ENCODE peak calls at places on chromosomes 6 and 20, in ten cellular contexts. T is uterus, G is endothelial cell of umbilical vein, U is lung, A is heart left ventricle, W is cardiac muscle cell, O is ovary, Z is right cardiac atrium, Y is psoas muscle, K is right atrium auricular region. S is an unnamed sample. For H3K4me1, the result is how much of the 10 kb centered on the place peaks cover.

GRCh38 chr6:5592911-5593519 is 331.7 kb downstream of the FARS2 start:
- DNase-seq in T (no peak), G (no peak), U (no peak), A (no peak), W (no peak), O (no peak), Z (no peak), Y (no peak), K (no peak), S (no peak)

GRCh38 chr6:125858427-125859320 is 67.9 kb downstream of the NCOA7 start:
- DNase-seq in T (peak), G (peak), U (peak), A (peak), W (peak), O (no peak), Z (peak), Y (no peak), K (no peak), S (no peak)

GRCh38 chr6:137076277-137077068 is 31.7 kb upstream of the IL20RA start:
- DNase-seq in T (peak), G (peak), U (peak), A (peak), W (peak), O (peak), Z (peak), Y (peak), K (peak), S (no peak)

GRCh38 chr20:10563935-10564492 is 109.8 kb downstream of the JAG1 start:
- DNase-seq in T (no peak), G (no peak), U (no peak), A (no peak), W (no peak), O (no peak), Z (no peak), Y (no peak), K (no peak), S (no peak)

GRCh38 chr6:3648724-3649123 is 102.8 kb downstream of the PXDC1 start:
- DNase-seq in T (no peak), G (no peak), U (no peak), A (no peak), W (no peak), O (no peak), Z (no peak), Y (no peak), K (no peak), S (no peak)

GRCh38 chr6:11710221-11710836 is 68.3 kb downstream of the ADTRP start:
- DNase-seq in T (no peak), G (peak), U (no peak), A (no peak), W (no peak), O (no peak), Z (no peak), Y (no peak), K (no peak), S (no peak)

GRCh38 chr6:37516076-37516919 is 16.6 kb upstream of the CCDC167 start:
- DNase-seq in T (no peak), G (no peak), U (peak), A (peak), W (no peak), O (no peak), Z (no peak), Y (no peak), K (no peak), S (no peak)

GRCh38 chr6:155248021-155249001 is 15.5 kb upstream of the CLDN20 start:
- DNase-seq in T (peak), G (peak), U (peak), A (peak), W (peak), O (peak), Z (no peak), Y (no peak), K (no peak), S (peak)

GRCh38 chr6:86010915-86011786 is 368.5 kb upstream of the SYNCRIP start:
- DNase-seq in T (no peak), G (no peak), U (peak), A (no peak), W (no peak), O (no peak), Z (no peak), Y (no peak), K (no peak), S (no peak)

GRCh38 chr6:15623282-15624116 is 39.3 kb downstream of the DTNBP1 start:
- DNase-seq in T (no peak), G (peak), U (no peak), A (no peak), W (peak), O (peak), Z (no peak), Y (no peak), K (no peak), S (no peak)

GRCh38 chr20:4898282-4898681 is 103.0 kb downstream of the SLC23A2 start:
- DNase-seq in T (no peak), G (peak), U (peak), A (peak), W (peak), O (peak), Z (peak), Y (peak), K (no peak), S (no peak)

GRCh38 chr6:5135783-5136376 is 50.7 kb downstream of the PPP1R3G start:
- DNase-seq in T (no peak), G (peak), U (no peak), A (no peak), W (peak), O (no peak), Z (no peak), Y (no peak), K (no peak), S (no peak)

GRCh38 chr20:10747019-10747418 is 73.2 kb upstream of the JAG1 start:
- DNase-seq in T (no peak), G (no peak), U (no peak), A (peak), W (no peak), O (no peak), Z (no peak), Y (no peak), K (no peak), S (no peak)

GRCh38 chr6:6913346-6913745 is 194.4 kb upstream of the RREB1 start:
- DNase-seq in T (no peak), G (no peak), U (no peak), A (no peak), W (no peak), O (no peak), Z (no peak), Y (no peak), K (no peak), S (no peak)

GRCh38 chr6:37554480-37554819 is 54.8 kb upstream of the CCDC167 start:
- DNase-seq in T (no peak), G (no peak), U (no peak), A (no peak), W (no peak), O (no peak), Z (no peak), Y (no peak), K (no peak), S (no peak)

GRCh38 chr6:71482742-71483141 is 194.1 kb downstream of the OGFRL1 start:
- DNase-seq in T (no peak), G (peak), U (no peak), A (no peak), W (peak), O (no peak), Z (no peak), Y (no peak), K (no peak), S (no peak)

GRCh38 chr20:33531047-33531877 is 41.4 kb downstream of the CBFA2T2 start:
- DNase-seq in T (no peak), G (no peak), U (no peak), A (no peak), W (peak), O (no peak), Z (no peak), Y (no peak), K (no peak), S (no peak)

GRCh38 chr6:117728626-117729025 is 53.4 kb downstream of the NUS1 start:
- DNase-seq in T (no peak), G (no peak), U (no peak), A (no peak), W (no peak), O (no peak), Z (no peak), Y (no peak), K (no peak), S (no peak)

GRCh38 chr6:162736933-162737332 is 9.2 kb downstream of the PACRG start:
- DNase-seq in T (no peak), G (no peak), U (no peak), A (no peak), W (no peak), O (no peak), Z (no peak), Y (no peak), K (no peak), S (no peak)

GRCh38 chr20:5141615-5142014 is 14.8 kb downstream of the CDS2 start:
- DNase-seq in T (no peak), G (no peak), U (no peak), A (no peak), W (no peak), O (no peak), Z (no peak), Y (no peak), K (no peak), S (no peak)

GRCh38 chr6:31826793-31827285 is 699 bp upstream of the HSPA1B start:
- DNase-seq in T (peak), G (no peak), U (peak), A (peak), W (peak), O (peak), Z (peak), Y (peak), K (peak), S (no peak)

GRCh38 chr6:124203812-124204167 is 400.1 kb downstream of the NKAIN2 start:
- DNase-seq in T (no peak), G (no peak), U (no peak), A (no peak), W (peak), O (no peak), Z (no peak), Y (no peak), K (no peak), S (no peak)

GRCh38 chr6:133977983-133978895 is 25.2 kb downstream of the TBPL1 start:
- DNase-seq in T (no peak), G (peak), U (no peak), A (no peak), W (peak), O (no peak), Z (no peak), Y (no peak), K (no peak), S (no peak)

GRCh38 chr20:18360601-18361000 is 72.3 kb downstream of the ZNF133 start:
- DNase-seq in T (no peak), G (no peak), U (no peak), A (no peak), W (no peak), O (no peak), Z (no peak), Y (no peak), K (no peak), S (no peak)

GRCh38 chr20:35007891-35008290 is 52.2 kb downstream of the MYH7B start:
- DNase-seq in T (no peak), G (no peak), U (no peak), A (no peak), W (no peak), O (no peak), Z (peak), Y (peak), K (no peak), S (peak)

GRCh38 chr6:4059115-4059777 is 19.7 kb downstream of the FAM217A start:
- DNase-seq in T (no peak), G (peak), U (no peak), A (no peak), W (peak), O (no peak), Z (no peak), Y (no peak), K (no peak), S (no peak)

GRCh38 chr6:72248621-72249020 is 362.3 kb downstream of the RIMS1 start:
- DNase-seq in T (no peak), G (no peak), U (no peak), A (no peak), W (peak), O (no peak), Z (no peak), Y (no peak), K (no peak), S (no peak)

GRCh38 chr20:37389241-37389747 is 43.4 kb downstream of the SRC start:
- DNase-seq in T (no peak), G (no peak), U (no peak), A (no peak), W (no peak), O (peak), Z (no peak), Y (peak), K (no peak), S (peak)

GRCh38 chr6:161079566-161080262 is 88.1 kb downstream of the MAP3K4 start:
- DNase-seq in T (peak), G (no peak), U (no peak), A (no peak), W (peak), O (no peak), Z (no peak), Y (no peak), K (no peak), S (no peak)

DNA sequence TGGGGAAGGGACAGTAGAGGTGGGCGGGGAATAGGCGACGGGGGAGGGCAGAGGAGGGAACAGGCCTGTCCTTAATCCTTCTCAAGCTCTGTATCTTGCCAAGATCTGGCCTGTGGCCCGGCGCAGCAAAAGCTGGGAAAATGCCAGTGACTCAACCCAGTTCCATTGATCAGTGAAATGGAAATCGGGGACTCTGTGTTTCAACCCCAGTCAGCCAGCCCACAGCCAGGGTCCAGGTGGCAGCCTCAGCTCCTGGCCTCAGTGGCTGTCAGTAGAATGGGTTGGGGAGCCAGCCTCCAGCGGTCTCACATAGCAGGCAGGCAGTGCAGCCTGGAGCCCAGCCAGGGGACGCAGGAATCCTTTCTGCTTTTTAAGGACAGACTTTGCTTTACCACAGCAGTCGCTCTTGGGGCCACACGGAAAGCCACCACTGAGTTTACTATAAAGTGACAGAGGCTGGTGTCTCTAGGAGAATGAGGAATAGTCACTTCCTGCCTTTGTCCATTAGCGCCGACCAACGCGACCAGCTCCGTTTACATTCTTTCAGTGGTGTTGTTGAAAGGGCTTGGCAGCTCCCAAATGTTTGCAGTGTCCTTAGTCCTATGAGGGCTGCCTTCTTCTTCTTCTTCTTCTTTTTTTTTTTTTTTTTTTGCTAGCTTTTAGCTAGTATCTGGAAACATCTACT is 128.1 kb downstream of the RIN2 start:
- DNase-seq in T (no peak), G (peak), U (peak), A (peak), W (peak), O (peak), Z (peak), Y (peak), K (peak), S (no peak)
- H3K27ac ChIP-seq in T (peak), G (peak), U (peak), A (peak), W (peak), O (peak), Z (peak), Y (peak), K (peak), S (peak)

DNA sequence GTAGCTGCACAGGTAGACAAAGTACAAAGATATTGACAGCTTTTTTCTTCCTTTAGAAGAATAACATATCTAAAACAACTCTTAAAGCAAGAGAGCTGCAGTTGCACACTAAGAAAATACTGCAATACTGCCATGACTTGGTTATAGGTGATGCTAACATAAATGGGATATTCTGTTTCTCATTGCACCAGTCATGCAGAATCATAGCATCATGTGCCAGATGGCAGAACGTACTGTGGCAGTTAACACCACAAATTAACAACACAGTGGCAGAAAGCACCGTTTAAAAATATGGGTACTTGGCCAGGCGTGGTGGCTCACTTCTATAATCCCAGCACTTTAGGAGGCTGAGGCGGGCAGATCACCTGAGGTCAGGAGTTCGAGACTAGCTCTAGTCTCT is 7.4 kb downstream of the ASXL1 start:
- DNase-seq in T (no peak), G (no peak), U (no peak), A (no peak), W (no peak), O (no peak), Z (no peak), Y (no peak), K (no peak), S (no peak)
- H3K4me1 ChIP-seq in T (under half), G (under half), U (under half), A (half or more), W (under half), O (under half), Z (under half), Y (half or more), K (under half), S (under half)

GRCh38 chr6:140463312-140463710 is 1088.9 kb upstream of the CITED2 start:
- DNase-seq in T (no peak), G (no peak), U (no peak), A (no peak), W (no peak), O (no peak), Z (no peak), Y (no peak), K (no peak), S (no peak)
- H3K27ac ChIP-seq in T (peak), G (no peak), U (no peak), A (peak), W (no peak), O (peak), Z (no peak), Y (no peak), K (peak), S (peak)

GRCh38 chr6:26437550-26437949 is 2.8 kb upstream of the BTN3A3 start:
- DNase-seq in T (no peak), G (no peak), U (no peak), A (no peak), W (no peak), O (no peak), Z (no peak), Y (no peak), K (no peak), S (no peak)
- H3K4me1 ChIP-seq in T (under half), G (under half), U (under half), A (under half), W (under half), O (under half), Z (under half), Y (under half), K (under half), S (under half)

DNA sequence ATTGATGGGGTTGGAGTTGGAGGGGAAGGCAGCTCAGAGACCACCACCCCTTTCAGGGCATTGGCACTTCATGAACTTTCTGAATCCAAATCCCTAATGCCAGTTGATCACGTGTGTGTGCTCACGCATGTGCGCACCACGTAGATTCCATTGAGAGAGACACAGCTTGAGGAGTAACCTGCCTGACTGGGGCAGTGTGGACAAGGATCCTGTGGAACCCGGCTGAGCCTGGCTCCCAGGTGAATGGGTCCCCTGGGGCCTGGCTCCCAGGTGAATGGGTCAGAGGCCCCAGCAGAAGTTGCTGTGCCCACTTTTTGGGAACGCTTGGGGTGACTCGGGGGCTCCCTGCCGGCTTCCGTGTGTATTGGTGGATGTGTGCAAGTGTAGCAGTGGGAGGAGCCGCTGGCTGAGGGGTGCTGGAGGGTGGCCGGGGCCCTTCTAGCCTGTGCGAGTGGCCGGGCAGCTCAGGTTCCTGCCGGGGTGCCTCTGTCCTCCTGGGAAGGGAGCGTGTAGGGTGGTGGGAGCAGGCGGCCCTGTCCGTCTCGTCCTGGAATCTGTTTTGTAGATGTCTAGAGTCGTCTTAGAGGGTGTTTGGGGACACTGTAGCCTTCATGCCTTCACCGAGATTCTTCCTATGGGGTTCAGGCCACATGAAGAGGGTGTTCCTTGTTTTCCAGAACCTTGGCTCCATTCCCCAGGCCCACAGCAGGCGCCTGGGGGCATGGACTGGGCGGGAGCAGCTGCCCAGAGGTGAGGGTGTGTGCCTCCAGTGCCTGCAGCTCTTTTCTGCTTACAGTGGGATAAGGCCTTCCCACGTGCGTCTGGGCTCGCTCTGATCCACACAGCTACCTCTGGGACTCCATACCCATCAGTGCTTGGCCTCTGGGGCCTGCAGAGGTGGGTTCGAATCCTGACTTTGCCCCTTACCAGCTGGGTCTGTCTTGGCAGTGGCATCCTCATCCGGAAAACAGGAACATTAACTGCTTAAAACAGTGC is 3.2 kb downstream of the RBM38 start:
- DNase-seq in T (no peak), G (no peak), U (no peak), A (no peak), W (no peak), O (peak), Z (peak), Y (peak), K (no peak), S (no peak)
- H3K27ac ChIP-seq in T (peak), G (no peak), U (peak), A (peak), W (peak), O (peak), Z (peak), Y (peak), K (peak), S (peak)